ENCODE peak calls at places on chromosomes 16 and 17, in nine cellular contexts. One of them, this sample, is unnamed.
A peak's percentile ranks its signal among the peaks of the same experiment; 100 is the strongest.

GRCh38 chr16:65917466-65917865 is 449.0 kb upstream of the CDH5 start:
- DNase-seq in heart left ventricle: no peak
- DNase-seq in suprapubic skin: no peak
- DNase-seq in heart right ventricle: no peak
- DNase-seq in fibroblast of mammary gland: no peak
- DNase-seq in neural progenitor cell: no peak
- DNase-seq in astrocyte of the spinal cord: no peak
- DNase-seq in bronchial epithelial cell: no peak
- DNase-seq in kidney epithelial cell: no peak
- DNase-seq in this sample: no peak

GRCh38 chr16:11032922-11033291 is 88.5 kb downstream of the CLEC16A start:
- DNase-seq in heart left ventricle: no peak
- DNase-seq in suprapubic skin: peak; percentile 83
- DNase-seq in heart right ventricle: no peak
- DNase-seq in fibroblast of mammary gland: peak; percentile 98
- DNase-seq in neural progenitor cell: peak; percentile 73
- DNase-seq in astrocyte of the spinal cord: peak; percentile 41
- DNase-seq in bronchial epithelial cell: no peak
- DNase-seq in kidney epithelial cell: no peak
- DNase-seq in this sample: peak; percentile 42

GRCh38 chr17:62675260-62675659 is 47.8 kb downstream of the MRC2 start:
- DNase-seq in heart left ventricle: peak; percentile 36
- DNase-seq in suprapubic skin: no peak
- DNase-seq in heart right ventricle: no peak
- DNase-seq in fibroblast of mammary gland: no peak
- DNase-seq in neural progenitor cell: no peak
- DNase-seq in astrocyte of the spinal cord: no peak
- DNase-seq in bronchial epithelial cell: no peak
- DNase-seq in kidney epithelial cell: no peak
- DNase-seq in this sample: no peak

GRCh38 chr16:13426279-13426678 is 493.7 kb upstream of the ERCC4 start:
- DNase-seq in heart left ventricle: no peak
- DNase-seq in suprapubic skin: no peak
- DNase-seq in heart right ventricle: no peak
- DNase-seq in fibroblast of mammary gland: no peak
- DNase-seq in neural progenitor cell: peak; percentile 31
- DNase-seq in astrocyte of the spinal cord: no peak
- DNase-seq in bronchial epithelial cell: no peak
- DNase-seq in kidney epithelial cell: no peak
- DNase-seq in this sample: peak; percentile 35

GRCh38 chr16:2499890-2500633 is 13.7 kb upstream of the ATP6V0C start:
- DNase-seq in heart left ventricle: peak; percentile 58
- DNase-seq in suprapubic skin: no peak
- DNase-seq in heart right ventricle: no peak
- DNase-seq in fibroblast of mammary gland: no peak
- DNase-seq in neural progenitor cell: no peak
- DNase-seq in astrocyte of the spinal cord: no peak
- DNase-seq in bronchial epithelial cell: no peak
- DNase-seq in kidney epithelial cell: no peak
- DNase-seq in this sample: no peak

GRCh38 chr17:42660692-42661345 is 1.7 kb downstream of the TUBG2 start:
- DNase-seq in heart left ventricle: no peak
- DNase-seq in suprapubic skin: no peak
- DNase-seq in heart right ventricle: no peak
- DNase-seq in fibroblast of mammary gland: peak; percentile 89
- DNase-seq in neural progenitor cell: no peak
- DNase-seq in astrocyte of the spinal cord: peak; percentile 50
- DNase-seq in bronchial epithelial cell: no peak
- DNase-seq in kidney epithelial cell: no peak
- DNase-seq in this sample: no peak

GRCh38 chr17:64004218-64004770 is 6.1 kb downstream of the PRR29 start:
- DNase-seq in heart left ventricle: no peak
- DNase-seq in suprapubic skin: peak; percentile 38
- DNase-seq in heart right ventricle: no peak
- DNase-seq in fibroblast of mammary gland: no peak
- DNase-seq in neural progenitor cell: no peak
- DNase-seq in astrocyte of the spinal cord: no peak
- DNase-seq in bronchial epithelial cell: no peak
- DNase-seq in kidney epithelial cell: no peak
- DNase-seq in this sample: no peak

GRCh38 chr17:8800656-8801055 is 1.5 kb upstream of the MFSD6L start:
- DNase-seq in heart left ventricle: no peak
- DNase-seq in suprapubic skin: no peak
- DNase-seq in heart right ventricle: no peak
- DNase-seq in fibroblast of mammary gland: no peak
- DNase-seq in neural progenitor cell: no peak
- DNase-seq in astrocyte of the spinal cord: no peak
- DNase-seq in bronchial epithelial cell: no peak
- DNase-seq in kidney epithelial cell: no peak
- DNase-seq in this sample: no peak

GRCh38 chr16:30585022-30585399 is 486 bp downstream of the ZNF785 start:
- DNase-seq in heart left ventricle: no peak
- DNase-seq in suprapubic skin: no peak
- DNase-seq in heart right ventricle: no peak
- DNase-seq in fibroblast of mammary gland: peak; percentile 12
- DNase-seq in neural progenitor cell: peak; percentile 37
- DNase-seq in astrocyte of the spinal cord: no peak
- DNase-seq in bronchial epithelial cell: peak; percentile 11
- DNase-seq in kidney epithelial cell: no peak
- DNase-seq in this sample: peak; percentile 43

GRCh38 chr17:47741109-47741792 is 8.2 kb downstream of the TBX21 start:
- DNase-seq in heart left ventricle: no peak
- DNase-seq in suprapubic skin: peak; percentile 19
- DNase-seq in heart right ventricle: no peak
- DNase-seq in fibroblast of mammary gland: no peak
- DNase-seq in neural progenitor cell: no peak
- DNase-seq in astrocyte of the spinal cord: no peak
- DNase-seq in bronchial epithelial cell: no peak
- DNase-seq in kidney epithelial cell: no peak
- DNase-seq in this sample: no peak

GRCh38 chr16:27429330-27429871 is 27.4 kb downstream of the IL21R start:
- DNase-seq in heart left ventricle: no peak
- DNase-seq in suprapubic skin: peak; percentile 10
- DNase-seq in heart right ventricle: no peak
- DNase-seq in fibroblast of mammary gland: no peak
- DNase-seq in neural progenitor cell: no peak
- DNase-seq in astrocyte of the spinal cord: no peak
- DNase-seq in bronchial epithelial cell: no peak
- DNase-seq in kidney epithelial cell: no peak
- DNase-seq in this sample: no peak

GRCh38 chr17:10463402-10463801 is 6.0 kb downstream of the MYH4 start:
- DNase-seq in heart left ventricle: no peak
- DNase-seq in suprapubic skin: no peak
- DNase-seq in heart right ventricle: no peak
- DNase-seq in fibroblast of mammary gland: no peak
- DNase-seq in neural progenitor cell: no peak
- DNase-seq in astrocyte of the spinal cord: no peak
- DNase-seq in bronchial epithelial cell: no peak
- DNase-seq in kidney epithelial cell: no peak
- DNase-seq in this sample: no peak

GRCh38 chr17:62718420-62718819 is 89.7 kb downstream of the MARCHF10 start:
- DNase-seq in heart left ventricle: no peak
- DNase-seq in suprapubic skin: no peak
- DNase-seq in heart right ventricle: no peak
- DNase-seq in fibroblast of mammary gland: peak; percentile 59
- DNase-seq in neural progenitor cell: no peak
- DNase-seq in astrocyte of the spinal cord: peak; percentile 56
- DNase-seq in bronchial epithelial cell: no peak
- DNase-seq in kidney epithelial cell: peak; percentile 75
- DNase-seq in this sample: no peak

GRCh38 chr16:67014641-67015315 is 14.2 kb upstream of the CBFB start:
- DNase-seq in heart left ventricle: no peak
- DNase-seq in suprapubic skin: peak; percentile 55
- DNase-seq in heart right ventricle: no peak
- DNase-seq in fibroblast of mammary gland: no peak
- DNase-seq in neural progenitor cell: no peak
- DNase-seq in astrocyte of the spinal cord: no peak
- DNase-seq in bronchial epithelial cell: no peak
- DNase-seq in kidney epithelial cell: no peak
- DNase-seq in this sample: no peak

GRCh38 chr17:15966183-15966878 is 21.4 kb downstream of the ADORA2B start:
- DNase-seq in heart left ventricle: no peak
- DNase-seq in suprapubic skin: peak; percentile 25
- DNase-seq in heart right ventricle: no peak
- DNase-seq in fibroblast of mammary gland: no peak
- DNase-seq in neural progenitor cell: peak; percentile 89
- DNase-seq in astrocyte of the spinal cord: peak; percentile 60
- DNase-seq in bronchial epithelial cell: peak; percentile 42
- DNase-seq in kidney epithelial cell: no peak
- DNase-seq in this sample: peak; percentile 65

GRCh38 chr16:25135239-25135878 is 23.8 kb downstream of the LCMT1 start:
- DNase-seq in heart left ventricle: no peak
- DNase-seq in suprapubic skin: no peak
- DNase-seq in heart right ventricle: no peak
- DNase-seq in fibroblast of mammary gland: peak; percentile 63
- DNase-seq in neural progenitor cell: no peak
- DNase-seq in astrocyte of the spinal cord: peak; percentile 57
- DNase-seq in bronchial epithelial cell: peak; percentile 58
- DNase-seq in kidney epithelial cell: no peak
- DNase-seq in this sample: no peak

GRCh38 chr17:63930951-63931575 is 1.1 kb downstream of the CD79B start:
- DNase-seq in heart left ventricle: peak; percentile 86
- DNase-seq in suprapubic skin: peak; percentile 80
- DNase-seq in heart right ventricle: peak; percentile 77
- DNase-seq in fibroblast of mammary gland: no peak
- DNase-seq in neural progenitor cell: peak; percentile 30
- DNase-seq in astrocyte of the spinal cord: no peak
- DNase-seq in bronchial epithelial cell: no peak
- DNase-seq in kidney epithelial cell: no peak
- DNase-seq in this sample: no peak

GRCh38 chr17:72976971-72977767 is 115.3 kb downstream of the SLC39A11 start:
- DNase-seq in heart left ventricle: peak; percentile 69
- DNase-seq in suprapubic skin: no peak
- DNase-seq in heart right ventricle: peak; percentile 40
- DNase-seq in fibroblast of mammary gland: peak; percentile 94
- DNase-seq in neural progenitor cell: no peak
- DNase-seq in astrocyte of the spinal cord: peak; percentile 89
- DNase-seq in bronchial epithelial cell: peak; percentile 68
- DNase-seq in kidney epithelial cell: peak; percentile 63
- DNase-seq in this sample: no peak

DNA sequence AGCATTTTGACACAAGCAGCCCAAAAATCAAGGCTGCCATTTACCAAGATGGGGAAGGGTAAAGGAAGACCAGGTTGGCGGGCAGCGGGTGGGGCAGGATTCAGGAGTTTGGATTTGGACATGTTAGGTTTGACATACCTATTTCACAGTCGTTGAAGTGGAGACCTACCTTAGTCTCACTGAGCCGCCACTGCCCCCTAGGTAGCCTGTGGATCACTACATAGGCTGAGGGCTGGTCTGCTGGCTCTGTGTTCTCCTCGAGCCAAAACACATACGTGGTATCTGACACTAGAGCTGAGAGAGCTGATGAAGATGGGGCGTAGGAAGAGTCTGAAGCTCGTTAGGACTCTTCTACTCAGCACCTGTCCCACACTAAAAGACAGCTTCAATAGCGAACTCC is 115.1 kb downstream of the HIC1 start:
- DNase-seq in heart left ventricle: no peak
- DNase-seq in suprapubic skin: no peak
- DNase-seq in heart right ventricle: no peak
- DNase-seq in fibroblast of mammary gland: no peak
- DNase-seq in neural progenitor cell: peak; percentile 48
- DNase-seq in astrocyte of the spinal cord: no peak
- DNase-seq in bronchial epithelial cell: no peak
- DNase-seq in kidney epithelial cell: no peak
- DNase-seq in this sample: peak; percentile 27
- TF ChIP-seq CTCF in heart left ventricle: no peak
- TF ChIP-seq CTCF in suprapubic skin: no peak
- TF ChIP-seq CTCF in heart right ventricle: no peak
- TF ChIP-seq CTCF in fibroblast of mammary gland: peak; percentile 5
- TF ChIP-seq CTCF in neural progenitor cell: peak; percentile 44
- TF ChIP-seq CTCF in astrocyte of the spinal cord: peak; percentile 25
- TF ChIP-seq CTCF in bronchial epithelial cell: peak; percentile 15
- TF ChIP-seq CTCF in kidney epithelial cell: peak; percentile 18
- TF ChIP-seq CTCF in this sample: peak; percentile 60

GRCh38 chr16:87831421-87832136 is 37.7 kb downstream of the SLC7A5 start:
- DNase-seq in heart left ventricle: no peak
- DNase-seq in suprapubic skin: no peak
- DNase-seq in heart right ventricle: no peak
- DNase-seq in fibroblast of mammary gland: no peak
- DNase-seq in neural progenitor cell: no peak
- DNase-seq in astrocyte of the spinal cord: no peak
- DNase-seq in bronchial epithelial cell: no peak
- DNase-seq in kidney epithelial cell: no peak
- DNase-seq in this sample: no peak
- H3K4me3 ChIP-seq in heart left ventricle: no peak overlapping the region
- H3K4me3 ChIP-seq in suprapubic skin: no peak overlapping the region
- H3K4me3 ChIP-seq in heart right ventricle: no peak overlapping the region
- H3K4me3 ChIP-seq in fibroblast of mammary gland: no peak overlapping the region
- H3K4me3 ChIP-seq in neural progenitor cell: no peak overlapping the region
- H3K4me3 ChIP-seq in astrocyte of the spinal cord: no peak overlapping the region
- H3K4me3 ChIP-seq in bronchial epithelial cell: no peak overlapping the region
- H3K4me3 ChIP-seq in kidney epithelial cell: no peak overlapping the region
- H3K4me3 ChIP-seq in this sample: no peak overlapping the region

DNA sequence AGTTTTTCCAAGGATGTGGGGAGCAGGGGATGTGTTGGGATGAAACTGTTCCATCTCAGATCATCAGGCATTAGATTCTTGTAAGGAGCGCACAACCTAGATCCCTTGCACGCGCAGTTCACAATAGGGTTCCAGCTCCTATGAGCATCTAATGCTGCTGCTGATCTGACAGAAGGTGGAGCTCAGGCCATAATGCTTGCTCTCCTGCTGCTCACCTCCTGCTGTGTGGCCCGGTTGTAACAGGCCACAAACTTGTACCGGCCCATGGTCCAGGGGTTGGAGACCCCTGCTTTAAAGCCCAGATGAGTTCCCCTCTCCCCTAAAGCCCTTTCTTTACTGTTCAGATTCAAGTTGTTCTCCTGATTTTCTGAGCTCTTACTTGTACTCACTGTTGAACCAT is 44.8 kb downstream of the RNF135 start:
- DNase-seq in heart left ventricle: no peak
- DNase-seq in suprapubic skin: no peak
- DNase-seq in heart right ventricle: no peak
- DNase-seq in fibroblast of mammary gland: no peak
- DNase-seq in neural progenitor cell: no peak
- DNase-seq in astrocyte of the spinal cord: no peak
- DNase-seq in bronchial epithelial cell: no peak
- DNase-seq in kidney epithelial cell: no peak
- DNase-seq in this sample: peak; percentile 44
- TF ChIP-seq CTCF in heart left ventricle: no peak
- TF ChIP-seq CTCF in suprapubic skin: no peak
- TF ChIP-seq CTCF in heart right ventricle: no peak
- TF ChIP-seq CTCF in fibroblast of mammary gland: no peak
- TF ChIP-seq CTCF in neural progenitor cell: no peak
- TF ChIP-seq CTCF in astrocyte of the spinal cord: peak; percentile 23
- TF ChIP-seq CTCF in bronchial epithelial cell: no peak
- TF ChIP-seq CTCF in kidney epithelial cell: no peak
- TF ChIP-seq CTCF in this sample: peak; percentile 58

DNA sequence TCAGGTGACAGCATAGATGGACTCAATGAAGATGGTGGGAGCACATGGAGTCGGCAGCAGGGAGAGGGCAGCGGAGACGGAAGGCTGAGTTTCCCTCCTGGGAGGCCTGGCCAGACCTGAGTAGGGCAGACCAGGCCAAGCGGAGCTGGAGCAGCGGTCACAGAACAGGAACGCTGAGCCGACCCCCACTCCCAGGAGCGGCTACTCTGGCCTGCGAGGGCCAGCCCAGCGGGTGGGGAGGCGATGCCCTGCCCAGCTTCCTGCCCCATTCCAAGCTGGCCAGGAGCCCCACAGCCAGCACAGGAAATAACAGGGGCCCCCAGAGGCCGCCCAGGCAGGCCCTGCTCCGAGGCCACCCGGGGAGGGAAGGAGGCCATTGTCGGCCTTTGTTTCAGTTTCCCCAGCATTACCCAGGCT is 79.8 kb downstream of the ZNF423 start:
- DNase-seq in heart left ventricle: peak; percentile 82
- DNase-seq in suprapubic skin: no peak
- DNase-seq in heart right ventricle: peak; percentile 62
- DNase-seq in fibroblast of mammary gland: no peak
- DNase-seq in neural progenitor cell: peak; percentile 72
- DNase-seq in astrocyte of the spinal cord: peak; percentile 52
- DNase-seq in bronchial epithelial cell: no peak
- DNase-seq in kidney epithelial cell: no peak
- DNase-seq in this sample: no peak
- H3K4me3 ChIP-seq in heart left ventricle: no peak overlapping the region
- H3K4me3 ChIP-seq in suprapubic skin: no peak overlapping the region
- H3K4me3 ChIP-seq in heart right ventricle: no peak overlapping the region
- H3K4me3 ChIP-seq in fibroblast of mammary gland: no peak overlapping the region
- H3K4me3 ChIP-seq in neural progenitor cell: peak overlapping the region; percentile 1
- H3K4me3 ChIP-seq in astrocyte of the spinal cord: no peak overlapping the region
- H3K4me3 ChIP-seq in bronchial epithelial cell: no peak overlapping the region
- H3K4me3 ChIP-seq in kidney epithelial cell: no peak overlapping the region
- H3K4me3 ChIP-seq in this sample: no peak overlapping the region

This sample was measured in WERI-Rb-1.